ENCODE peak calls at places on chromosomes 16 and 17, in ten cellular contexts. M is cardiac muscle cell, H is stomach, C is psoas muscle, Y is HAP-1, Q is breast epithelium, R is bronchial epithelial cell, F is aorta, Z is ovary, D is left ventricle myocardium inferior. K is an unnamed sample. For H3K36me3, the result is how much of the 10 kb centered on the place peaks cover.

GRCh38 chr16:10929853-10930754 is 12.2 kb downstream of the DEXI start:
- DNase-seq in M (peak), H (no peak), C (peak), Y (no peak), Q (no peak), R (no peak), F (peak), Z (no peak), D (no peak), K (no peak)

GRCh38 chr17:16953347-16953746 is 18.6 kb downstream of the TNFRSF13B start:
- DNase-seq in M (no peak), H (no peak), C (no peak), Y (no peak), Q (no peak), R (no peak), F (no peak), Z (no peak), D (no peak), K (no peak)

GRCh38 chr17:8859029-8859803 is 8.3 kb downstream of the PIK3R6 start:
- DNase-seq in M (peak), H (no peak), C (no peak), Y (no peak), Q (no peak), R (peak), F (no peak), Z (no peak), D (no peak), K (no peak)

GRCh38 chr17:56319531-56319930 is 166.3 kb downstream of the ANKFN1 start:
- DNase-seq in M (peak), H (no peak), C (no peak), Y (no peak), Q (no peak), R (peak), F (no peak), Z (no peak), D (no peak), K (no peak)

GRCh38 chr17:28467456-28468025 is 5.9 kb upstream of the SLC13A2 start:
- DNase-seq in M (peak), H (no peak), C (no peak), Y (no peak), Q (no peak), R (peak), F (no peak), Z (no peak), D (no peak), K (peak)

GRCh38 chr17:19867654-19868395 is at the start of gene ULK2:
- DNase-seq in M (peak), H (peak), C (peak), Y (no peak), Q (peak), R (peak), F (peak), Z (peak), D (peak), K (peak)

GRCh38 chr17:42313773-42314566 is 25.7 kb downstream of the STAT5A start:
- DNase-seq in M (no peak), H (no peak), C (no peak), Y (no peak), Q (no peak), R (peak), F (peak), Z (no peak), D (no peak), K (no peak)

GRCh38 chr16:17334096-17334495 is 136.7 kb downstream of the XYLT1 start:
- DNase-seq in M (no peak), H (no peak), C (no peak), Y (no peak), Q (no peak), R (no peak), F (no peak), Z (no peak), D (no peak), K (peak)

GRCh38 chr16:56615353-56615752 is 7.0 kb downstream of the MT2A start:
- DNase-seq in M (peak), H (no peak), C (no peak), Y (no peak), Q (no peak), R (peak), F (no peak), Z (no peak), D (no peak), K (no peak)

GRCh38 chr17:39769974-39770587 is 32.3 kb downstream of the GRB7 start:
- DNase-seq in M (no peak), H (no peak), C (no peak), Y (no peak), Q (no peak), R (peak), F (no peak), Z (no peak), D (no peak), K (no peak)

GRCh38 chr17:39151680-39152058 is 232 bp upstream of the PLXDC1 start:
- DNase-seq in M (no peak), H (no peak), C (no peak), Y (no peak), Q (no peak), R (no peak), F (no peak), Z (peak), D (no peak), K (peak)

GRCh38 chr17:58337126-58337599 is 8.6 kb upstream of the TSPOAP1 start:
- DNase-seq in M (no peak), H (no peak), C (no peak), Y (no peak), Q (no peak), R (no peak), F (no peak), Z (no peak), D (no peak), K (no peak)

DNA sequence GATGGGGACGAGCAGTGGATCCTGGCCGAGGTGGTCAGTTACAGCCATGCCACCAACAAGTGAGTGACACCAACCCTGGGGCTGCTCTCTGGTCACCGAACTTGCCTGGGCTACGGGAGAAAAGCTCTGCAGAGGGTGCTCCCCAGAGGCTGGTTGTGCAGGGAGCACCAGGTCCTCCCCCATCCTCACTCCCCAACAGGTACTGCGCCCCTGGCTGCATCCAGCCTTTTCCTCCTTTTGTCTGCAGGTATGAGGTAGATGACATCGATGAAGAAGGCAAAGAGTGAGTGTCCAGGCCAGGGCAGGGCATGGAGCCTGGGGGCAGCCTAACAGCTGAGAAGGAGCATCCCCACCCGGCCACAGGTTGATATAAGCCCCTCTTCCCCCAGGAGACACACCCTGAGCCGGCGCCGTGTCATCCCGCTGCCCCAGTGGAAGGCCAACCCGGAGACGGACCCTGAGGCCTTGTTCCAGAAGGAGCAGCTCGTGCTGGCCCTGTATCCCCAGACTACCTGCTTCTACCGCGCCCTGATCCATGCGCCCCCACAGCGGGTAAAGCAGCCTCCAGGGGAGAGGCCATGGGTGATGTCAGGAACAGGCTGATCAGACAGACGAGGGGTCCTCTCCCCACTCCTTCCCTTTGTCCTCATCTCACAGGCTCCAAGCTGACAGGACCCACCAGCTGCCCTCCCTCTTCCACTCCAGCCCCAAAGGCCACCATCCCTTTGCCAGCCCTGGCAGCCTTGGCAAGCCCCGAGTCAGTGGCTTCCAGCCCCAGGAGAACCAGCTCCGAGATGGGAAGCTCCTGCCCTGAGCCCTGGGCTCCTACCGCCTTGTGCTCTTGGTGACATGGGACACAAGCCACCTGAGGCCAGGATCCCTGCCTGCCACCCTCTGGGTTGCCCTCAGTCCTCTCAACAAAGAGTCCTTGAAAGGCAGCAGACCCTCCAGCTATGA is 6.2 kb downstream of the SULT1A2 start:
- DNase-seq in M (no peak), H (no peak), C (no peak), Y (no peak), Q (no peak), R (no peak), F (no peak), Z (no peak), D (no peak), K (no peak)
- H3K36me3 ChIP-seq in M (under half), H (half or more), C (under half), Y (under half), Q (under half), R (under half), F (under half), Z (under half), D (half or more), K (under half)

DNA sequence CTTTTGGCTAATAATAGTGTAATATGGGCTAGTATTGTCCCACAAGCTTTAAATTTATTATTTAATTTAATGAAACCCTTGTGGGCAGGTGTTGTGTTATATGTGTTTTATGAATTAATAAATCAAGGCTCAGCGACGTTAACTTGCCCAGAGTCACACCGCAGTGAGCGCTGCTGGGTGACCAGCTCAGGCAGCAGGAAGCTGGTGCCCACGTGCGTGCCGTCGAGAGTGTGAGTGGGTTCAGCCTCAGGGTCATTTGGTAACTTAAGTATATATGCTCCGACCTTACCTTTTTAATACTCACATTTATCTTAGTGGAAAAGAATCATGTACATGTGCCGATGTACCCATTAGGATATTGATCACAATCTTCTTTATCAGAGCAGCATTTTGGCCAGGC is 137.4 kb upstream of the CHMP6 start:
- DNase-seq in M (no peak), H (no peak), C (no peak), Y (no peak), Q (no peak), R (no peak), F (no peak), Z (no peak), D (no peak), K (peak)
- H3K36me3 ChIP-seq in M (under half), H (half or more), C (under half), Y (under half), Q (under half), R (under half), F (under half), Z (under half), D (under half), K (under half)

GRCh38 chr17:77456271-77456950 is 315.6 kb downstream of the SEC14L1 start:
- DNase-seq in M (no peak), H (no peak), C (no peak), Y (no peak), Q (no peak), R (no peak), F (no peak), Z (no peak), D (no peak), K (no peak)

GRCh38 chr17:77455111-77455877 is 314.5 kb downstream of the SEC14L1 start:
- DNase-seq in M (peak), H (no peak), C (no peak), Y (no peak), Q (no peak), R (no peak), F (no peak), Z (no peak), D (no peak), K (no peak)

GRCh38 chr17:77456951-77457548 is 316.3 kb downstream of the SEC14L1 start:
- DNase-seq in M (no peak), H (no peak), C (no peak), Y (no peak), Q (no peak), R (no peak), F (no peak), Z (no peak), D (no peak), K (no peak)

GRCh38 chr17:77454560-77455095 is 313.9 kb downstream of the SEC14L1 start:
- DNase-seq in M (no peak), H (no peak), C (no peak), Y (no peak), Q (no peak), R (no peak), F (no peak), Z (no peak), D (no peak), K (no peak)

DNA sequence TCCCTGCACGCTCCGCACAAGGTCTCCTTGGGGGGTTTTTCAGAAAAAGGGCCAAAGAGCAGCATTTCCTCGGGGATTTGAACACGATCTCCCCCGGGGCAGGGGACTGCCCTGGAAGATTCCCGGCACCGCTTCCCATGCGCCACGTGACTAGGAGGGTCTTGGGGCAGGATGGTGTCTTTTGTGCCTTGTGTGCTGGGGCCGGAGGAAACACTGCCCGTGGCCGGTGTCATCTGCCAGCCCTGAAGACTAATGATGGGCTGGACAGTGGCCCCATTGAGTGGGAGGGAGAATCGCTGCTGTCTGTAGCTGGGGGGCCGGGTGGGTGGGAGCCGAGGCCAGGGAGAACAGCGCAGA is 315.1 kb downstream of the SEC14L1 start:
- DNase-seq in M (no peak), H (no peak), C (no peak), Y (no peak), Q (no peak), R (no peak), F (no peak), Z (no peak), D (no peak), K (no peak)
- H3K36me3 ChIP-seq in M (under half), H (under half), C (under half), Y (under half), Q (under half), R (under half), F (under half), Z (under half), D (under half), K (under half)

DNA sequence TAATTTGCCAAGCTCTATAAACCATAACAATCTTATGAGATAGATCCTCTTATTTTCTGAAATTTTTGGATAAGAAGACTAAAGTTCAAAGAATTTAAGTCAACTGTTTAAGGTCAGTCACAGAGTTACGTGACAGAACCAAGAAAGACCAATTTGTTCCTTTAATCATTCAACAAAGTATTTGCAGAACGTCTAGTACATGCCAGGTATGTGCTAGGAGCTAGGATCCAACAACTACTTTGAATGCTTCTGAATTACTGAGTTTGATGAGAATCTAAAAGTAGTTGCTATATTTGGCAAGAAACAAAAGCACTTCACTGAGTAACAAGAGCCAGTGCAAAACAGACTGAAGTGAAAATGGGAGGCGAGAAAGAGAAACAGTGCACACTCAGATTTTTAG is 15.0 kb downstream of the GLOD4 start:
- DNase-seq in M (no peak), H (no peak), C (no peak), Y (no peak), Q (no peak), R (no peak), F (no peak), Z (no peak), D (no peak), K (no peak)
- H3K36me3 ChIP-seq in M (under half), H (half or more), C (under half), Y (half or more), Q (under half), R (under half), F (under half), Z (under half), D (half or more), K (under half)

GRCh38 chr17:64037802-64038201 is 17.4 kb upstream of the ICAM2 start:
- DNase-seq in M (no peak), H (no peak), C (no peak), Y (no peak), Q (no peak), R (no peak), F (no peak), Z (no peak), D (no peak), K (no peak)

GRCh38 chr17:64037180-64037579 is 16.7 kb upstream of the ICAM2 start:
- DNase-seq in M (no peak), H (no peak), C (no peak), Y (no peak), Q (no peak), R (no peak), F (no peak), Z (no peak), D (no peak), K (peak)

GRCh38 chr17:64038331-64039105 is 18.1 kb upstream of the ICAM2 start:
- DNase-seq in M (no peak), H (no peak), C (no peak), Y (no peak), Q (no peak), R (no peak), F (no peak), Z (no peak), D (no peak), K (peak)

GRCh38 chr17:64039106-64039400 is 18.6 kb upstream of the ICAM2 start:
- DNase-seq in M (no peak), H (no peak), C (no peak), Y (no peak), Q (no peak), R (no peak), F (no peak), Z (no peak), D (no peak), K (no peak)

GRCh38 chr17:64036198-64036922 is 15.9 kb upstream of the ICAM2 start:
- DNase-seq in M (no peak), H (no peak), C (no peak), Y (no peak), Q (no peak), R (no peak), F (no peak), Z (no peak), D (no peak), K (peak)
- H3K36me3 ChIP-seq in M (under half), H (under half), C (under half), Y (under half), Q (under half), R (under half), F (under half), Z (under half), D (under half), K (under half)

GRCh38 chr17:68184141-68184571 is 63.7 kb upstream of the AMZ2 start:
- DNase-seq in M (no peak), H (no peak), C (no peak), Y (peak), Q (no peak), R (peak), F (no peak), Z (no peak), D (no peak), K (no peak)
- H3K36me3 ChIP-seq in M (under half), H (under half), C (under half), Y (under half), Q (under half), R (under half), F (under half), Z (under half), D (under half), K (under half)

GRCh38 chr16:24972608-24973220 is 42.5 kb downstream of the ARHGAP17 start:
- DNase-seq in M (no peak), H (no peak), C (no peak), Y (no peak), Q (no peak), R (no peak), F (no peak), Z (no peak), D (no peak), K (no peak)

GRCh38 chr16:24970708-24971107 is 44.5 kb downstream of the ARHGAP17 start:
- DNase-seq in M (no peak), H (no peak), C (no peak), Y (no peak), Q (no peak), R (no peak), F (no peak), Z (no peak), D (no peak), K (no peak)

GRCh38 chr16:24973771-24974461 is 41.3 kb downstream of the ARHGAP17 start:
- DNase-seq in M (no peak), H (no peak), C (no peak), Y (no peak), Q (no peak), R (no peak), F (no peak), Z (no peak), D (no peak), K (no peak)

GRCh38 chr16:24969071-24969470 is 46.1 kb downstream of the ARHGAP17 start:
- DNase-seq in M (no peak), H (no peak), C (no peak), Y (no peak), Q (no peak), R (no peak), F (no peak), Z (no peak), D (no peak), K (no peak)

DNA sequence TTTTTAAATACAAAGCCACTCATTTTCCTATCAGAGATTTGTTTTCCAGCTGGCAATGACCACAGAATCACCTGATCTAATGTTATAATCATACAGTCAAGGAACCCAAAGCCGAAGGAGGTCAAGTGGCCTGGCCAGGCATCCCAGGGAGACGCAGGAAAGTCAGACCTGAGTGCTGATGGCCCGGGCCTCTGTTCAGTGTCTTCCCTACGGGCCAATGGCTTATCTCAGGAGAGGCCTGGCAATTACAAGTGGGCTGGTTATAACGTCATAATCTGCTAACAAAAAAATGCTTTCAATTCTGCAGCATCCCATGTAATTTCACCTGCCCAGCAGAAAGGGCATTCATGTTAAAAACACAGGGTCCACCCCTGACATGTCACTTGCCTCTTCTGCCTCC is 43.5 kb downstream of the ARHGAP17 start:
- DNase-seq in M (no peak), H (no peak), C (no peak), Y (no peak), Q (no peak), R (no peak), F (no peak), Z (no peak), D (peak), K (no peak)
- H3K36me3 ChIP-seq in M (under half), H (half or more), C (under half), Y (under half), Q (under half), R (under half), F (under half), Z (under half), D (half or more), K (under half)